ENCODE peak calls at places on chromosome 15, in seven cellular contexts. S, H, Q, N, J, I and F are unnamed samples.
A peak's percentile ranks its signal among the peaks of the same experiment; 100 is the strongest.

GRCh38 chr15:73265536-73266153 is 103.1 kb downstream of the HCN4 start:
- DNase-seq in S (peak; percentile 51), H (peak; percentile 35), Q (peak; percentile 38), N (peak; percentile 39), J (peak; percentile 36), I (peak; percentile 67), F (peak; percentile 51)

GRCh38 chr15:99502182-99502581 is 63.6 kb upstream of the MEF2A start:
- DNase-seq in S (no peak), H (no peak), Q (no peak), N (no peak), J (no peak), I (no peak), F (no peak)

GRCh38 chr15:101256756-101257155 is 4.9 kb upstream of the CHSY1 start:
- DNase-seq in S (no peak), H (no peak), Q (no peak), N (no peak), J (no peak), I (no peak), F (no peak)

GRCh38 chr15:65833501-65834220 is 35.6 kb upstream of the RAB11A start:
- DNase-seq in S (no peak), H (no peak), Q (peak; percentile 30), N (peak; percentile 43), J (no peak), I (no peak), F (no peak)

GRCh38 chr15:73081321-73081958 is 29.2 kb downstream of the NEO1 start:
- DNase-seq in S (peak; percentile 44), H (peak; percentile 29), Q (no peak), N (no peak), J (peak; percentile 17), I (peak; percentile 63), F (peak; percentile 44)

GRCh38 chr15:57298843-57299550 is 77.3 kb upstream of the CGNL1 start:
- DNase-seq in S (no peak), H (no peak), Q (no peak), N (no peak), J (no peak), I (no peak), F (no peak)

GRCh38 chr15:63481105-63481810 is 23.1 kb upstream of the USP3 start:
- DNase-seq in S (no peak), H (peak; percentile 32), Q (peak; percentile 36), N (no peak), J (no peak), I (peak; percentile 70), F (no peak)

GRCh38 chr15:46080018-46080417 is 445.2 kb downstream of the SQOR start:
- DNase-seq in S (no peak), H (no peak), Q (no peak), N (no peak), J (peak; percentile 39), I (no peak), F (no peak)

GRCh38 chr15:62841891-62842559 is 200.5 kb upstream of the TPM1 start:
- DNase-seq in S (no peak), H (no peak), Q (no peak), N (no peak), J (no peak), I (no peak), F (no peak)

GRCh38 chr15:93866441-93866840 is 364.9 kb upstream of the MCTP2 start:
- DNase-seq in S (no peak), H (no peak), Q (no peak), N (no peak), J (no peak), I (no peak), F (no peak)

GRCh38 chr15:57548835-57549234 is 42.9 kb upstream of the MYZAP start:
- DNase-seq in S (no peak), H (peak; percentile 9), Q (no peak), N (no peak), J (no peak), I (no peak), F (no peak)

GRCh38 chr15:52052076-52052935 is 33.3 kb downstream of the MAPK6 start:
- DNase-seq in S (no peak), H (no peak), Q (no peak), N (no peak), J (no peak), I (no peak), F (no peak)

GRCh38 chr15:41899854-41900442 is 6.1 kb upstream of the SPTBN5 start:
- DNase-seq in S (no peak), H (no peak), Q (no peak), N (no peak), J (no peak), I (no peak), F (no peak)

GRCh38 chr15:67836134-67836455 is 3.8 kb downstream of the RNU6-1 start:
- DNase-seq in S (peak; percentile 51), H (no peak), Q (no peak), N (no peak), J (no peak), I (no peak), F (no peak)

GRCh38 chr15:83276661-83277060 is 7.8 kb downstream of the BNC1 start:
- DNase-seq in S (no peak), H (no peak), Q (no peak), N (no peak), J (no peak), I (peak; percentile 58), F (no peak)

GRCh38 chr15:90895571-90896117 is 7.5 kb upstream of the MAN2A2 start:
- DNase-seq in S (peak; percentile 20), H (no peak), Q (no peak), N (no peak), J (no peak), I (peak; percentile 51), F (no peak)

GRCh38 chr15:43150171-43150929 is 17.0 kb downstream of the TMEM62 start:
- DNase-seq in S (peak; percentile 88), H (peak; percentile 83), Q (no peak), N (no peak), J (no peak), I (peak; percentile 95), F (peak; percentile 92)

GRCh38 chr15:92693922-92694331 is 38.4 kb upstream of the FAM174B start:
- DNase-seq in S (no peak), H (peak; percentile 24), Q (no peak), N (no peak), J (peak; percentile 30), I (peak; percentile 35), F (peak; percentile 6)

GRCh38 chr15:52351206-52351907 is 55.8 kb upstream of the MYO5C start:
- DNase-seq in S (peak; percentile 62), H (peak; percentile 67), Q (no peak), N (no peak), J (no peak), I (no peak), F (no peak)

GRCh38 chr15:68646156-68646555 is 67.4 kb downstream of the CORO2B start:
- DNase-seq in S (no peak), H (no peak), Q (no peak), N (no peak), J (no peak), I (peak; percentile 33), F (no peak)

GRCh38 chr15:31297880-31298456 is 28.7 kb upstream of the KLF13 start:
- DNase-seq in S (no peak), H (no peak), Q (no peak), N (no peak), J (no peak), I (no peak), F (no peak)

GRCh38 chr15:91252322-91252721 is 152.3 kb downstream of the SV2B start:
- DNase-seq in S (no peak), H (no peak), Q (no peak), N (no peak), J (no peak), I (no peak), F (no peak)

GRCh38 chr15:39587291-39587909 is 6.5 kb downstream of the THBS1 start:
- DNase-seq in S (no peak), H (no peak), Q (no peak), N (no peak), J (no peak), I (peak; percentile 30), F (no peak)

GRCh38 chr15:64096486-64097431 is 977 bp downstream of the SNX1 start:
- DNase-seq in S (peak; percentile 19), H (peak; percentile 12), Q (no peak), N (no peak), J (no peak), I (peak; percentile 37), F (peak; percentile 21)

GRCh38 chr15:81828135-81828534 is 217.7 kb downstream of the MEX3B start:
- DNase-seq in S (no peak), H (no peak), Q (no peak), N (no peak), J (no peak), I (no peak), F (no peak)

GRCh38 chr15:85905626-85906025 is 110.9 kb upstream of the KLHL25 start:
- DNase-seq in S (no peak), H (no peak), Q (no peak), N (no peak), J (no peak), I (no peak), F (no peak)

GRCh38 chr15:101597360-101597928 is 54.7 kb downstream of the TM2D3 start:
- DNase-seq in S (no peak), H (no peak), Q (no peak), N (no peak), J (no peak), I (no peak), F (no peak)

GRCh38 chr15:71296032-71296686 is 180.9 kb downstream of the THSD4 start:
- DNase-seq in S (no peak), H (no peak), Q (no peak), N (no peak), J (no peak), I (peak; percentile 87), F (peak; percentile 60)

GRCh38 chr15:67590191-67590590 is 47.7 kb downstream of the MAP2K5 start:
- DNase-seq in S (no peak), H (no peak), Q (no peak), N (no peak), J (no peak), I (no peak), F (no peak)

GRCh38 chr15:88788816-88789215 is 14.4 kb upstream of the ACAN start:
- DNase-seq in S (no peak), H (no peak), Q (no peak), N (no peak), J (no peak), I (peak; percentile 6), F (no peak)

GRCh38 chr15:66922608-66923007 is 142.8 kb upstream of the SMAD3 start:
- DNase-seq in S (no peak), H (no peak), Q (no peak), N (no peak), J (no peak), I (no peak), F (no peak)

GRCh38 chr15:100328796-100329195 is 13.0 kb downstream of the ADAMTS17 start:
- DNase-seq in S (no peak), H (no peak), Q (no peak), N (no peak), J (no peak), I (no peak), F (no peak)

GRCh38 chr15:48385431-48385830 is 54.2 kb downstream of the DUT start:
- DNase-seq in S (peak; percentile 81), H (peak; percentile 91), Q (no peak), N (no peak), J (no peak), I (peak; percentile 98), F (peak; percentile 95)

GRCh38 chr15:68316061-68316804 is 38.7 kb downstream of the FEM1B start:
- DNase-seq in S (no peak), H (no peak), Q (no peak), N (peak; percentile 9), J (no peak), I (no peak), F (no peak)

GRCh38 chr15:33067456-33067855 is 127.1 kb downstream of the FMN1 start:
- DNase-seq in S (peak; percentile 70), H (peak; percentile 64), Q (no peak), N (no peak), J (no peak), I (peak; percentile 72), F (peak; percentile 45)

GRCh38 chr15:31352911-31353811 is 26.5 kb downstream of the KLF13 start:
- DNase-seq in S (peak; percentile 88), H (peak; percentile 87), Q (peak; percentile 53), N (peak; percentile 62), J (no peak), I (peak; percentile 97), F (peak; percentile 31)

GRCh38 chr15:101116681-101116976 is 135.2 kb downstream of the CHSY1 start:
- DNase-seq in S (no peak), H (no peak), Q (no peak), N (no peak), J (no peak), I (no peak), F (no peak)

GRCh38 chr15:97502038-97502437 is 458.5 kb upstream of the ARRDC4 start:
- DNase-seq in S (no peak), H (no peak), Q (no peak), N (no peak), J (no peak), I (peak; percentile 53), F (peak; percentile 74)